ENCODE peak calls at places on chromosomes 7 and 10, in five cellular contexts. U, Z, B, J and N are unnamed samples.

GRCh38 chr7:157516311-157516710 is 179.5 kb downstream of the DNAJB6 start:
- DNase-seq in Z (no peak), J (no peak), B (no peak), U (no peak), N (no peak)

GRCh38 chr7:157521752-157522151 is 184.9 kb downstream of the DNAJB6 start:
- DNase-seq in U (no peak), Z (no peak), B (no peak), J (no peak), N (no peak)

GRCh38 chr7:139635521-139636240 is 112.2 kb downstream of the CLEC2L start:
- DNase-seq in B (no peak), Z (no peak), J (no peak), U (no peak), N (no peak)

GRCh38 chr7:74043523-74043951 is 15.6 kb downstream of the ELN start:
- DNase-seq in Z (no peak), B (no peak), U (no peak), J (no peak), N (no peak)

GRCh38 chr7:54964136-54964535 is 54.7 kb upstream of the EGFR start:
- DNase-seq in U (no peak), B (no peak), Z (no peak), J (no peak), N (no peak)

GRCh38 chr10:52459097-52459496 is 145.0 kb downstream of the DKK1 start:
- DNase-seq in B (no peak), J (no peak), U (no peak), Z (no peak), N (no peak)

GRCh38 chr7:97973206-97973658 is 16.8 kb downstream of the OCM2 start:
- DNase-seq in U (no peak), B (no peak), Z (peak; percentile 31), J (no peak), N (no peak)

GRCh38 chr7:32941996-32942782 is 15.1 kb upstream of the FKBP9 start:
- DNase-seq in Z (no peak), U (peak; percentile 18), J (peak; percentile 52), B (no peak), N (peak; percentile 60)

GRCh38 chr10:3548702-3549101 is 236.3 kb downstream of the KLF6 start:
- DNase-seq in U (no peak), B (no peak), J (no peak), Z (no peak), N (no peak)

GRCh38 chr10:32477499-32477898 is 31.6 kb downstream of the CCDC7 start:
- DNase-seq in J (no peak), Z (no peak), U (no peak), B (no peak), N (no peak)

GRCh38 chr10:123858039-123858740 is 33.4 kb downstream of the CPXM2 start:
- DNase-seq in B (no peak), Z (no peak), J (no peak), U (no peak), N (no peak)

GRCh38 chr7:46286957-46287356 is 365.9 kb upstream of the IGFBP3 start:
- DNase-seq in U (no peak), J (no peak), B (no peak), Z (no peak), N (no peak)

GRCh38 chr7:80311313-80311712 is 176.7 kb downstream of the GNAI1 start:
- DNase-seq in B (no peak), Z (no peak), J (no peak), U (no peak), N (no peak)

GRCh38 chr7:106010331-106010730 is 47.3 kb downstream of the CDHR3 start:
- DNase-seq in J (no peak), Z (no peak), B (no peak), U (no peak), N (no peak)

GRCh38 chr7:51430480-51431086 is 114.0 kb upstream of the COBL start:
- DNase-seq in J (peak; percentile 13), B (peak; percentile 5), U (peak; percentile 43), Z (no peak), N (peak; percentile 29)

GRCh38 chr7:77570330-77571011 is 33.4 kb downstream of the PTPN12 start:
- DNase-seq in B (no peak), J (no peak), U (peak; percentile 41), Z (no peak), N (no peak)

GRCh38 chr7:151060416-151061234 is 1.2 kb downstream of the SLC4A2 start:
- DNase-seq in U (peak; percentile 42), J (no peak), B (no peak), Z (no peak), N (no peak)

GRCh38 chr7:51244890-51245289 is 71.7 kb downstream of the COBL start:
- DNase-seq in B (no peak), Z (no peak), J (no peak), U (no peak), N (no peak)

GRCh38 chr10:26355241-26355640 is 82.9 kb upstream of the APBB1IP start:
- DNase-seq in Z (no peak), U (no peak), J (no peak), B (no peak), N (no peak)

GRCh38 chr7:99132922-99133321 is 11.0 kb downstream of the SMURF1 start:
- DNase-seq in U (peak; percentile 21), Z (no peak), J (no peak), B (no peak), N (no peak)

GRCh38 chr7:79452495-79453265 is 787 bp downstream of the MAGI2 start:
- DNase-seq in J (no peak), B (no peak), Z (no peak), U (peak; percentile 60), N (no peak)

GRCh38 chr10:70693619-70694286 is 21.4 kb downstream of the ADAMTS14 start:
- DNase-seq in B (no peak), J (no peak), U (no peak), Z (no peak), N (no peak)

GRCh38 chr10:124224331-124225028 is 131.1 kb upstream of the CHST15 start:
- DNase-seq in J (no peak), U (no peak), B (no peak), Z (no peak), N (no peak)

GRCh38 chr7:52944916-52945315 is 90.5 kb upstream of the POM121L12 start:
- DNase-seq in U (no peak), J (no peak), Z (no peak), B (no peak), N (no peak)

GRCh38 chr10:131155218-131155902 is 156.2 kb downstream of the TCERG1L start:
- DNase-seq in B (no peak), J (no peak), Z (no peak), U (no peak), N (no peak)

GRCh38 chr10:131797626-131798025 is 103.2 kb upstream of the PPP2R2D start:
- DNase-seq in U (no peak), Z (no peak), B (no peak), J (no peak), N (no peak)

GRCh38 chr10:35211390-35211789 is 84.7 kb downstream of the CREM start:
- DNase-seq in U (peak; percentile 46), Z (no peak), J (no peak), B (no peak), N (no peak)

GRCh38 chr7:1585142-1585981 is 15.5 kb upstream of the PSMG3 start:
- DNase-seq in B (no peak), U (no peak), Z (no peak), J (no peak), N (no peak)

GRCh38 chr10:132574783-132575319 is 37.3 kb downstream of the INPP5A start:
- DNase-seq in Z (peak; percentile 21), U (no peak), B (no peak), J (no peak), N (no peak)

GRCh38 chr10:113993489-113993932 is 50.2 kb upstream of the ADRB1 start:
- DNase-seq in B (no peak), Z (no peak), U (no peak), J (no peak), N (no peak)

GRCh38 chr10:43119416-43120115 is 18.7 kb upstream of the CSGALNACT2 start:
- DNase-seq in U (no peak), B (no peak), J (no peak), Z (no peak), N (no peak)

GRCh38 chr10:43121444-43121843 is 16.8 kb upstream of the CSGALNACT2 start:
- DNase-seq in Z (no peak), J (no peak), B (no peak), U (no peak), N (no peak)

GRCh38 chr10:43122096-43122495 is 16.1 kb upstream of the CSGALNACT2 start:
- DNase-seq in U (no peak), J (no peak), Z (no peak), B (no peak), N (no peak)

GRCh38 chr10:43120116-43120947 is 17.9 kb upstream of the CSGALNACT2 start:
- DNase-seq in Z (no peak), J (no peak), U (no peak), B (no peak), N (no peak)

GRCh38 chr10:43120948-43121290 is 17.3 kb upstream of the CSGALNACT2 start:
- DNase-seq in U (no peak), B (peak; percentile 56), Z (no peak), J (peak; percentile 73), N (peak; percentile 78)
- TF ChIP-seq POLR2AphosphoS5 in U (no peak), B (no peak), Z (no peak), J (no peak), N (no peak)

DNA sequence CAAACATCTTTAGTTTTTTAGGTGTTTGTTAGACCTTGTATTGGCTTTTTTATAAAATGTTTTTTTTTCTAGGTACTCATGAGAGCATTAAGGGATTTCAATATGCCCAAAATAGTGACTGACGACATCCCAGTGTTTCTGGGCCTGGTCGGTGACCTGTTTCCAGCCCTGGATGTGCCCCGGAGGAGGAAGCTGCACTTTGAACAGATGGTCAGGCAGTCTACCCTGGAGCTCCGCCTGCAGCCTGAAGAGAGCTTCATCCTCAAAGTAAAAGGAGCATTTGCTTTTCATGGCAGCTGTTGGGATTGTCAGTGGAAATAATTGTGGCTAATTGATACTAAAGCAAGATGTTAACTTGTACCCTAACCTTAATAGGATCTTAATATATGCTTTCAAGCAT is 161.5 kb downstream of the DNAH11 start:
- DNase-seq in U (no peak), Z (no peak), J (no peak), B (no peak), N (no peak)
- TF ChIP-seq TAF1 in U (no peak), Z (no peak), J (no peak), B (no peak), N (no peak)

DNA sequence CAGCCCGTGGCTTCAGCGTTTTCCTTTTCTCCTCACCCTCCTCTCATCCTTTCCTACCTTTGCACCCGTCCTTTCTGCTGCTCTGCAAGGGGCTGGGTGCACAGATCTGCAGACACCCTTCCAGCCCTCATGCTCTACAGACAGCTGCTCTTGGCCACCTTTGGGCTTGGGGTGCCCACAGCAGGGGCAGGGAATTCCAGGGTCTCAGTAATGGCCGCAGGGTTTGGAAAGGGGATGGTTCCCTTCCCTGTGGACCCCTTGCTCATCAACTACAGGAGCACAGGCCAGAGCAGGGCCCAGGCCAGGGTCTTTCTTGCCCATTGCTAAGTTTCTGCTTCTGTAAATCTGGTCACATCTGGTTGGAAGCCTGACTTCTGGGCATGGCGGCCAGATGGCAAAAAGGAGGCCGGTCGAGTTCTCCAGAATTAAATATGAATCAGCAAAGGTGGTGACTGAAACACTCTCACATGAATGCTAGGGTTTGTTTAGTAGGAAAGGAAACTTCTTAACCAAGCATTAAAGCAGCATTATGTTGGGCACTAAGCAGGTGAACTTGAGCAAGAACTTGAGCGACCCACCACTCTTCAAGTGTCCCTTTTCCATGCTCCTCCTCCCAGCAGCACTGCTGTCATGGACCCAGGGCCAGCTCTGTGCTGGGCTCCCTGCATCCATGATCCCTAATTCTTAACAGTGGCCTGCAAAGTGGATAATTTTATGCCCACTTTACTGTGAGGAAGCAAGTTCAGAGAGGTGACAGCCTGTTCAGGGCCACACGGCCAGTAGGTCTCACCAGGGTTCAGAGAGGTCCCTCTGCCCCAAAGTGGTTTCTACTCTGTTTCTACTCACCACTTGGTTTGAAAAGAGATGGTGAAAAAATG is 1.5 kb downstream of the ECHDC3 start:
- DNase-seq in B (no peak), J (no peak), U (no peak), Z (no peak), N (no peak)
- TF ChIP-seq POLR2A in B (no peak), J (no peak), U (no peak), Z (no peak), N (no peak)

GRCh38 chr10:87750001-87750651 is 67.9 kb downstream of the ATAD1 start:
- DNase-seq in Z (no peak), B (no peak), J (no peak), U (no peak), N (no peak)
- TF ChIP-seq POLR2AphosphoS5 in Z (peak; percentile 51), B (no peak), J (peak; percentile 29), U (no peak), N (peak; percentile 40)